ENCODE peak calls at places on chromosome 13, in nine cellular contexts. U is ACHN; D is H54; L is T-helper 2 cell; C is stimulated activated CD4-positive, alpha-beta T cell treated with anti-CD3 and anti-CD28 coated beads, Interleukin-1b, Interleukin-23, amount 100 ng/mL, for 24 hours; R is SW 1271; I is NCI-H345; A is endothelial cell of umbilical vein; P is stimulated activated CD8-positive, alpha-beta memory T cell treated with anti-CD3 and anti-CD28 coated beads, Interleukin-15, amount 100 ng/mL, for 24 hours. N is an unnamed sample.
A peak's percentile ranks its signal among the peaks of the same experiment; 100 is the strongest.

GRCh38 chr13:113854238-113855011 is 9.5 kb downstream of the GAS6 start:
- DNase-seq in I (peak; percentile 37), L (no peak), A (no peak), D (no peak), C (no peak), U (no peak), R (no peak), P (no peak), N (no peak)

GRCh38 chr13:59409211-59409610 is 754.5 kb downstream of the DIAPH3 start:
- DNase-seq in D (no peak), R (no peak), A (peak; percentile 62), L (no peak), U (no peak), C (no peak), I (peak; percentile 27), P (no peak), N (no peak)

GRCh38 chr13:94950303-94950702 is 238.0 kb upstream of the SOX21 start:
- DNase-seq in U (no peak), R (no peak), I (no peak), C (no peak), A (no peak), L (no peak), P (no peak), D (no peak), N (no peak)

GRCh38 chr13:68009546-68009945 is 779.4 kb upstream of the PCDH9 start:
- DNase-seq in I (no peak), L (no peak), D (no peak), U (no peak), P (no peak), C (no peak), A (no peak), R (no peak), N (no peak)

GRCh38 chr13:114152831-114153371 is 20.5 kb upstream of the RASA3 start:
- DNase-seq in C (no peak), I (no peak), L (no peak), U (no peak), P (no peak), R (no peak), D (no peak), A (no peak), N (peak; percentile 20)

GRCh38 chr13:84417426-84417825 is 535.2 kb upstream of the SLITRK1 start:
- DNase-seq in D (no peak), L (no peak), P (no peak), U (no peak), A (no peak), I (no peak), C (no peak), R (no peak), N (no peak)

GRCh38 chr13:97275775-97276501 is 53.8 kb downstream of the MBNL2 start:
- DNase-seq in I (no peak), U (no peak), A (no peak), C (no peak), P (no peak), D (no peak), L (no peak), R (no peak), N (no peak)

GRCh38 chr13:30255696-30256095 is 51.7 kb downstream of the KATNAL1 start:
- DNase-seq in L (no peak), C (no peak), R (no peak), D (no peak), U (no peak), P (no peak), I (no peak), A (peak; percentile 24), N (no peak)

GRCh38 chr13:105702441-105702840 is 833.0 kb downstream of the EFNB2 start:
- DNase-seq in A (no peak), I (no peak), R (no peak), L (no peak), D (no peak), C (no peak), P (no peak), U (peak; percentile 18), N (no peak)

GRCh38 chr13:66618702-66619101 is 611.4 kb downstream of the PCDH9 start:
- DNase-seq in I (peak; percentile 11), L (no peak), A (peak; percentile 60), R (no peak), D (peak; percentile 3), U (peak; percentile 45), P (no peak), C (no peak), N (no peak)

GRCh38 chr13:26923824-26924605 is 163.4 kb upstream of the GPR12 start:
- DNase-seq in C (no peak), P (no peak), U (no peak), R (no peak), D (no peak), L (no peak), I (no peak), A (peak; percentile 59), N (no peak)

GRCh38 chr13:113627136-113627535 is 30.9 kb downstream of the ATP4B start:
- DNase-seq in I (no peak), U (no peak), P (no peak), L (no peak), C (no peak), A (no peak), D (no peak), R (no peak), N (no peak)

GRCh38 chr13:30346159-30346788 is 38.9 kb upstream of the KATNAL1 start:
- DNase-seq in C (no peak), A (no peak), D (no peak), R (no peak), L (peak; percentile 31), I (no peak), P (peak; percentile 6), U (no peak), N (peak; percentile 63)

GRCh38 chr13:90375851-90376250 is 971.6 kb upstream of the MIR17HG start:
- DNase-seq in P (no peak), D (no peak), U (no peak), R (no peak), A (no peak), I (no peak), L (no peak), C (no peak), N (no peak)

GRCh38 chr13:58488251-58488650 is 856.7 kb downstream of the PCDH17 start:
- DNase-seq in C (no peak), P (no peak), D (no peak), U (no peak), L (no peak), R (no peak), I (no peak), A (no peak), N (no peak)

GRCh38 chr13:24654741-24655140 is 25.5 kb upstream of the ATP12A start:
- DNase-seq in R (no peak), A (no peak), U (no peak), C (no peak), L (no peak), D (no peak), P (no peak), I (no peak), N (no peak)

GRCh38 chr13:51644649-51645048 is 60.4 kb downstream of the WDFY2 start:
- DNase-seq in D (no peak), U (peak; percentile 3), C (no peak), R (no peak), A (peak; percentile 25), L (no peak), I (no peak), P (no peak), N (no peak)

GRCh38 chr13:43021926-43022670 is 1.3 kb upstream of the DNAJC15 start:
- DNase-seq in C (no peak), R (no peak), D (no peak), P (no peak), U (no peak), L (no peak), I (no peak), A (no peak), N (no peak)

N was measured in stimulated activated naive CD8-positive, alpha-beta T cell treated with anti-CD3 and anti-CD28 coated beads, Interleukin-15, Interleukin-2, amounts not matched to agents 100 U/mL and 50 U/mL, for 24 hours.